ENCODE peak calls at places on chromosomes 11 and 22, in six cellular contexts. D, B, Z, U, R and J are unnamed samples.

GRCh38 chr11:124481365-124482323 is 36.1 kb upstream of the OR8B8 start:
- DNase-seq in D (peak), B (peak), Z (no peak), U (no peak), R (peak), J (no peak)

GRCh38 chr22:20550851-20551744 is 43.7 kb downstream of the MED15 start:
- DNase-seq in D (no peak), B (no peak), Z (peak), U (no peak), R (no peak), J (peak)

GRCh38 chr22:24951942-24952836 is at the start of gene KIAA1671:
- DNase-seq in D (peak), B (no peak), Z (peak), U (peak), R (peak), J (peak)

GRCh38 chr22:20015971-20016733 is 471 bp downstream of the ARVCF start:
- DNase-seq in D (peak), B (no peak), Z (peak), U (no peak), R (no peak), J (peak)

GRCh38 chr11:76336597-76336996 is 44.3 kb downstream of the THAP12 start:
- DNase-seq in D (no peak), B (no peak), Z (no peak), U (no peak), R (no peak), J (no peak)

GRCh38 chr11:43034341-43034740 is 277.5 kb upstream of the API5 start:
- DNase-seq in D (no peak), B (no peak), Z (no peak), U (no peak), R (no peak), J (no peak)

GRCh38 chr11:26971961-26972360 is 22.0 kb upstream of the FIBIN start:
- DNase-seq in D (no peak), B (no peak), Z (no peak), U (no peak), R (peak), J (no peak)

GRCh38 chr11:104625246-104625645 is 273.0 kb downstream of the CASP12 start:
- DNase-seq in D (no peak), B (no peak), Z (no peak), U (no peak), R (peak), J (no peak)

GRCh38 chr22:45757068-45757467 is 85.4 kb downstream of the ATXN10 start:
- DNase-seq in D (no peak), B (no peak), Z (no peak), U (peak), R (no peak), J (no peak)

GRCh38 chr11:17791144-17791543 is 56.6 kb downstream of the KCNC1 start:
- DNase-seq in D (no peak), B (no peak), Z (no peak), U (no peak), R (no peak), J (no peak)

GRCh38 chr22:29842740-29843139 is 4.7 kb upstream of the ASCC2 start:
- DNase-seq in D (peak), B (no peak), Z (no peak), U (peak), R (peak), J (no peak)